ENCODE peak calls at places on chromosomes 13 and 19, in five cellular contexts. D is astrocyte; K is GM20000; G is CD8-positive, alpha-beta T cell; F is left lung. A is an unnamed sample.

GRCh38 chr13:114099191-114099590 is 33.2 kb downstream of the RASA3 start:
- DNase-seq in G (no peak), K (no peak), F (peak; percentile 54), D (peak; percentile 90), A (peak; percentile 78)

GRCh38 chr13:20492641-20493040 is 33.0 kb downstream of the CRYL1 start:
- DNase-seq in F (no peak), D (peak; percentile 29), G (no peak), K (peak; percentile 55), A (peak; percentile 61)

GRCh38 chr13:91351123-91351522 is 3.6 kb downstream of the MIR17HG start:
- DNase-seq in F (no peak), K (no peak), G (no peak), D (no peak), A (no peak)

GRCh38 chr19:55619264-55619663 is 5.1 kb downstream of the ZNF784 start:
- DNase-seq in D (no peak), F (no peak), G (no peak), K (no peak), A (no peak)

GRCh38 chr19:16627194-16627927 is 643 bp downstream of the MED26 start:
- DNase-seq in K (no peak), G (peak; percentile 50), F (peak; percentile 43), D (no peak), A (no peak)

GRCh38 chr19:4066682-4067395 is at the start of gene ZBTB7A:
- DNase-seq in G (peak; percentile 90), F (peak; percentile 87), D (peak; percentile 43), K (peak; percentile 87), A (peak; percentile 87)

GRCh38 chr13:113742000-113742441 is 17.0 kb upstream of the TMEM255B start:
- DNase-seq in F (peak; percentile 71), D (no peak), K (no peak), G (peak; percentile 58), A (no peak)

GRCh38 chr13:46172531-46172991 is 9.4 kb downstream of the LCP1 start:
- DNase-seq in D (no peak), K (no peak), F (no peak), G (peak; percentile 80), A (no peak)

GRCh38 chr13:94269557-94269956 is 209.9 kb downstream of the DCT start:
- DNase-seq in K (no peak), G (no peak), F (no peak), D (no peak), A (no peak)

GRCh38 chr19:16400911-16401675 is 70.7 kb downstream of the EPS15L1 start:
- DNase-seq in D (peak; percentile 46), G (no peak), K (no peak), F (no peak), A (no peak)

GRCh38 chr19:52648336-52648990 is 10.3 kb upstream of the ZNF83 start:
- DNase-seq in D (peak; percentile 83), G (no peak), K (no peak), F (no peak), A (no peak)

GRCh38 chr13:27508802-27509201 is 58.4 kb upstream of the MTIF3 start:
- DNase-seq in F (no peak), D (no peak), G (no peak), K (no peak), A (no peak)

GRCh38 chr13:32746474-32746873 is 160.2 kb downstream of the PDS5B start:
- DNase-seq in D (peak; percentile 81), F (no peak), K (no peak), G (no peak), A (no peak)

GRCh38 chr13:94419304-94419943 is 60.1 kb downstream of the DCT start:
- DNase-seq in K (no peak), F (no peak), G (no peak), D (peak; percentile 65), A (no peak)

GRCh38 chr13:111511805-111512504 is 191.5 kb downstream of the TEX29 start:
- DNase-seq in G (no peak), F (no peak), D (no peak), K (no peak), A (no peak)

GRCh38 chr13:43804461-43805070 is 17.8 kb upstream of the ENOX1 start:
- DNase-seq in D (peak; percentile 44), G (no peak), K (peak; percentile 42), F (no peak), A (peak; percentile 45)

GRCh38 chr19:58516246-58516836 is 3.3 kb downstream of the ZBTB45 start:
- DNase-seq in F (no peak), D (no peak), G (no peak), K (no peak), A (no peak)

GRCh38 chr13:61727714-61728275 is 312.1 kb upstream of the PCDH20 start:
- DNase-seq in F (no peak), G (no peak), K (no peak), D (peak; percentile 42), A (no peak)

GRCh38 chr19:16497837-16498236 is 1.6 kb downstream of the C19orf44 start:
- DNase-seq in G (no peak), K (no peak), F (no peak), D (no peak), A (no peak)

GRCh38 chr19:7657047-7657779 is 11.6 kb upstream of the RETN start:
- DNase-seq in G (no peak), K (no peak), F (peak; percentile 76), D (no peak), A (no peak)

GRCh38 chr13:62613819-62614218 is 1198.2 kb upstream of the PCDH20 start:
- DNase-seq in D (no peak), G (no peak), K (no peak), F (no peak), A (no peak)

GRCh38 chr19:51690359-51691121 is 2.6 kb upstream of the SPACA6 start:
- DNase-seq in G (peak; percentile 73), D (peak; percentile 60), F (peak; percentile 59), K (peak; percentile 83), A (peak; percentile 92)

GRCh38 chr19:46015961-46016425 is 6.9 kb downstream of the PGLYRP1 start:
- DNase-seq in G (peak; percentile 59), K (peak; percentile 72), F (no peak), D (no peak), A (peak; percentile 65)

GRCh38 chr19:7229735-7230134 is 64.5 kb downstream of the INSR start:
- DNase-seq in D (no peak), F (no peak), K (no peak), G (no peak), A (no peak)

GRCh38 chr19:39372047-39372802 is 18.7 kb downstream of the PAF1 start:
- DNase-seq in K (no peak), G (no peak), D (peak; percentile 95), F (peak; percentile 74), A (no peak)

GRCh38 chr19:51794865-51795490 is at the start of gene FPR3:
- DNase-seq in K (no peak), D (no peak), F (no peak), G (no peak), A (no peak)

GRCh38 chr13:104171132-104171531 is 1104.9 kb upstream of the SLC10A2 start:
- DNase-seq in F (no peak), K (no peak), D (no peak), G (no peak), A (no peak)

GRCh38 chr19:32566246-32566830 is 14.7 kb upstream of the PDCD5 start:
- DNase-seq in F (no peak), K (no peak), G (no peak), D (no peak), A (no peak)

GRCh38 chr19:19661675-19662251 is 1.7 kb downstream of the ATP13A1 start:
- DNase-seq in K (peak; percentile 84), F (no peak), D (no peak), G (no peak), A (peak; percentile 79)

GRCh38 chr19:2049741-2050348 is 1.2 kb downstream of the MKNK2 start:
- DNase-seq in D (peak; percentile 64), F (peak; percentile 92), K (peak; percentile 77), G (peak; percentile 81), A (peak; percentile 79)

GRCh38 chr19:33946535-33947323 is 150.1 kb downstream of the KCTD15 start:
- DNase-seq in G (no peak), D (no peak), K (no peak), F (no peak), A (no peak)

GRCh38 chr19:33953023-33953422 is 156.4 kb downstream of the KCTD15 start:
- DNase-seq in K (no peak), F (no peak), G (peak; percentile 7), D (no peak), A (no peak)

GRCh38 chr19:33948651-33949335 is 152.1 kb downstream of the KCTD15 start:
- DNase-seq in K (no peak), D (no peak), F (no peak), G (peak; percentile 23), A (no peak)

GRCh38 chr19:33950141-33950805 is 153.6 kb downstream of the KCTD15 start:
- DNase-seq in F (no peak), G (peak; percentile 4), D (no peak), K (no peak), A (no peak)

DNA sequence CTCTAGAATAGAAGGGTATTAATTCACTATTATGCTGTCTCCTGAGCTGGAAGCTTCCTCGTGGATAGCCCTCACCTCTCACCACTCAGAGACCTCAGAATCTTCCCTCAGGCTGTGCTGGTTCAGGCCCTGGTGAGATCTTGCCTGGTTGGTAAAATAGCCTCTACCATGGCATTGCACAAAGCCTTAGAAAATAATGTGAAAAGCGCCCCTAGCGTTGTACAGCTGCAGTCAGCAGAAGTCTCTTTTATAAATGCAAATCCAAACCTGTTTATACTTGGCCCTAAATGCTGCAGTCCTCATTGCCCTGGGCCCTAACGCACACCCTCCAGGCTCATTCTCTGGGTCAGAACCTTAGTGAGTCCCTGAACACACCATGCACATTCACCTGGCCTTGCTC is 150.9 kb downstream of the KCTD15 start:
- DNase-seq in D (no peak), G (peak; percentile 2), K (no peak), F (no peak), A (no peak)
- TF ChIP-seq CTCF in D (no peak), G (no peak), K (no peak), F (no peak), A (peak; percentile 13)

GRCh38 chr19:57068921-57069697 is 50.7 kb upstream of the USP29 start:
- DNase-seq in D (no peak), K (no peak), G (no peak), F (no peak), A (no peak)
- TF ChIP-seq CTCF in D (no peak), K (no peak), G (no peak), F (no peak), A (peak; percentile 14)

DNA sequence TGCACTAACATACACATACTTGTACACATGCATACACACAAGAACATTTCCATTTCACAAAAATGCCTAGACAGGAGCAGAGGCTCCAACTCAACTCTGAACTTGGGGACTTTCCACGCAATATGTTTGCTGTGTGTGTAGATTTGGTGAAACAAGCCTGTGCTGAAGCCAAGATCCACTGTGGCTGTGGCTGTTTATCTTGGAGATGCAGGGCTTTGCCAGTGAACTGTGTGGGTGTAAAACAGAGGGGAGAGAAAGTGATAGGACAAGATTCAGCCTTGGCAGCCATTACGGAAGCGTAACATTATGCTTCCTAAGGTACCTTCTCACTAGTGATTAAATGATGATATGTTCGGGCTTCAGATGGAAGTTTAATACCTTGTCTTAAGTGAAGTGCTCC is 73.2 kb upstream of the MBNL2 start:
- DNase-seq in F (no peak), K (no peak), G (no peak), D (peak; percentile 32), A (no peak)
- TF ChIP-seq CTCF in F (no peak), K (no peak), G (no peak), D (no peak), A (no peak)

DNA sequence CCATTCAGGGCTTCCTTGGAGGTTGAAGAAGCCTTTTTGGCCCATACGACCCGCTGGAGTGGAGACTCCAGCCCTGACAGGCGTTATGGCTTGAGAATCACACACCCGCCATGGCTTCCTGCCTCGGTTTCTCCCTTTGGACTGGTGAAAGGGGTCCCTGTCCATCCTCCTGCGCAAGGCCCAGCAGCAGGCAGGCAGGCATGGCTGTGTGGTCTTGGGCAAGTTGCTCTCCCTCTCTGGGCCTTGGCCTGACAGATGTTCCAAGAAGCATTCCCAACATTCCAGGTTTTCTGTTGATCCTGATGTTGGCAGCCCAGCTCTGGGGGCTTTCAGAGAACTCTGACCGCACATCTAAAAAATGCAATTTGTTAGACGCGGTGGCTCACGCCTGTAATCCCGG is 8.1 kb downstream of the PTPRS start:
- DNase-seq in D (no peak), F (no peak), K (no peak), G (no peak), A (no peak)
- TF ChIP-seq CTCF in D (no peak), F (no peak), K (no peak), G (no peak), A (no peak)

A was measured in GM13977.